ENCODE peak calls at places on chromosome 21, in ten cellular contexts. E, P, M, F, A, O, W, G, Y and H are unnamed samples.

GRCh38 chr21:37958493-37958892 is 42.2 kb upstream of the KCNJ6 start:
- DNase-seq in E (no peak), P (no peak), M (no peak), F (no peak), A (no peak), O (no peak), W (no peak), G (no peak), Y (no peak), H (no peak)

GRCh38 chr21:35457097-35457496 is 408.0 kb upstream of the RUNX1 start:
- DNase-seq in E (no peak), P (no peak), M (no peak), F (no peak), A (no peak), O (no peak), W (no peak), G (no peak), Y (no peak), H (no peak)

GRCh38 chr21:29017639-29018237 is 1.4 kb downstream of the RWDD2B start:
- DNase-seq in E (no peak), P (no peak), M (no peak), F (no peak), A (no peak), O (no peak), W (no peak), G (no peak), Y (no peak), H (no peak)

GRCh38 chr21:34202553-34203332 is 129.4 kb downstream of the MRPS6 start:
- DNase-seq in E (no peak), P (peak), M (no peak), F (peak), A (no peak), O (no peak), W (peak), G (no peak), Y (peak), H (no peak)

GRCh38 chr21:24046816-24047443 is 1560.4 kb downstream of the MRPL39 start:
- DNase-seq in E (no peak), P (no peak), M (no peak), F (no peak), A (no peak), O (no peak), W (no peak), G (no peak), Y (no peak), H (no peak)

GRCh38 chr21:29710498-29710897 is 229.3 kb downstream of the GRIK1 start:
- DNase-seq in E (no peak), P (no peak), M (no peak), F (no peak), A (no peak), O (no peak), W (no peak), G (no peak), Y (no peak), H (no peak)

GRCh38 chr21:36722370-36723368 is 23.8 kb downstream of the SIM2 start:
- DNase-seq in E (no peak), P (no peak), M (no peak), F (no peak), A (no peak), O (no peak), W (no peak), G (no peak), Y (no peak), H (no peak)

GRCh38 chr21:15026370-15026769 is 38.4 kb downstream of the NRIP1 start:
- DNase-seq in E (no peak), P (no peak), M (no peak), F (no peak), A (no peak), O (no peak), W (no peak), G (no peak), Y (no peak), H (no peak)

GRCh38 chr21:35503646-35504045 is 454.5 kb upstream of the RUNX1 start:
- DNase-seq in E (no peak), P (no peak), M (no peak), F (no peak), A (no peak), O (peak), W (no peak), G (peak), Y (no peak), H (no peak)

GRCh38 chr21:35384375-35384774 is 335.3 kb upstream of the RUNX1 start:
- DNase-seq in E (no peak), P (no peak), M (no peak), F (no peak), A (no peak), O (no peak), W (no peak), G (no peak), Y (no peak), H (no peak)

GRCh38 chr21:17697474-17697873 is 84.8 kb upstream of the BTG3 start:
- DNase-seq in E (no peak), P (no peak), M (no peak), F (no peak), A (no peak), O (no peak), W (no peak), G (no peak), Y (no peak), H (no peak)

GRCh38 chr21:16241500-16241963 is 511.8 kb downstream of the USP25 start:
- DNase-seq in E (no peak), P (no peak), M (no peak), F (no peak), A (no peak), O (no peak), W (no peak), G (no peak), Y (no peak), H (no peak)

GRCh38 chr21:37700641-37701202 is 215.5 kb downstream of the KCNJ6 start:
- DNase-seq in E (no peak), P (no peak), M (no peak), F (no peak), A (no peak), O (no peak), W (no peak), G (peak), Y (peak), H (no peak)

GRCh38 chr21:36696640-36697472 is 2.1 kb upstream of the SIM2 start:
- DNase-seq in E (no peak), P (no peak), M (no peak), F (no peak), A (no peak), O (no peak), W (no peak), G (no peak), Y (no peak), H (no peak)

GRCh38 chr21:29105218-29105617 is 25.2 kb upstream of the MAP3K7CL start:
- DNase-seq in E (no peak), P (no peak), M (no peak), F (no peak), A (no peak), O (no peak), W (no peak), G (no peak), Y (no peak), H (no peak)

GRCh38 chr21:18986197-18986596 is 582.6 kb upstream of the TMPRSS15 start:
- DNase-seq in E (no peak), P (no peak), M (no peak), F (no peak), A (no peak), O (no peak), W (no peak), G (no peak), Y (no peak), H (no peak)

DNA sequence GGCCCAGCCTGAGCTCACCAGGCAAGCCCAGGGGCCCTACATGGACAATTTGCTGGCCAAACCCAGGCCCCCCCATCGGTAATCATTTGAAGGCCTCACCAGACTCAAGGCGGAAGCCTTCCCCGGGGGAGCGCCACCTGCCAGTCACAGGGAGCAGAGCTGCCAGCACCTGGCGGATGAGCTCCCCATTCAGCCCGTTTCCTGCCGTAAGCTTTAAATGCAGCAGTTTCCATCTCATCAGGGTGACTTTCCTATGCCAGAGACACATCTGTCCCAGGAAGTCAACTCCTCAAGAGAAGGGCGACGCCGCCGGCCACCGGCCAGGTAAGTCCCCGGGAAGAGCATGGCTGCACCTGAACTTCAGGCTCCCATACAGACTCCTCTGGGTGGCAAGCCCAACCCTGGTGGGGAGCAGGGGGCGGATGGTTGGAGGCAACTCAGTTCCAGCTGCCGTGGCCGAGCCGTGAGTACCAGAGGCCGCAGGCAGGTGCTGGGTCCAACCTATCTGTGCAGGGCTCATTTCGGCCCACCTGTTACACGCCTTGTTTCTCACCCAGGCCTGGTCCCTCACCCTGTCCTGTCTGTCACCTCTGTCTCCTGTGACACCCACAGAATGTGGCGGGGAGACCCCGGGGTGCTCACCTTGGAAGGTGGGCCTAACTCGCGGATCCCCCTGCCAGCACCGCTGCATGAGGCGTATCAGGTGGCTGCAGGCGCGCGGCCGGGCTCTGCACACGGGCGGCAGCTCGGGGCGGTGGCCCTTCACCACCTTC is 20.7 kb downstream of the RIPK4 start:
- DNase-seq in E (no peak), P (no peak), M (no peak), F (no peak), A (no peak), O (no peak), W (no peak), G (no peak), Y (no peak), H (no peak)
- H3K27ac ChIP-seq in E (no peak), P (no peak), M (no peak), F (no peak), A (no peak), O (no peak), W (no peak), G (no peak), Y (no peak), H (no peak)

DNA sequence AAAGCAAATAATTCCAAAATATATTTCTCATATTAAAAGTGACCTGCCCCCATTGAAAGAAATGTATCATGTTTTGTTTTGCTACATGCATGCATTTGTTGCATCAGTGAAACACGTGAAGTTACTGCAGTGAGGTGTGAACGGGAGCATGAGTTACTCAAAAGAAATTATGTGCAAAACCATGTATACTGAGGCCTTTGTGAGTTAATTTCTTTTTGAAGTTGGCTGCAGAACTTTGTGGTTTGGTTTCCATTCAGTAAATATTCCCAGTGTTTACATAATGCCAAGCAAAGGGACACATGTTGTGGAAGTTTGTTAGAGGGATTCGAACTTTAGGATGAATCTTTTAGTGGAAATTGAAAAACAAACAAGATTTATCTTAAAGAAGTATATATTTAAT is 619.4 kb upstream of the ADAMTS5 start:
- DNase-seq in E (no peak), P (no peak), M (no peak), F (no peak), A (no peak), O (no peak), W (no peak), G (no peak), Y (no peak), H (no peak)
- H3K27ac ChIP-seq in E (no peak), P (no peak), M (no peak), F (no peak), A (no peak), O (no peak), W (no peak), G (no peak), Y (no peak), H (no peak)

DNA sequence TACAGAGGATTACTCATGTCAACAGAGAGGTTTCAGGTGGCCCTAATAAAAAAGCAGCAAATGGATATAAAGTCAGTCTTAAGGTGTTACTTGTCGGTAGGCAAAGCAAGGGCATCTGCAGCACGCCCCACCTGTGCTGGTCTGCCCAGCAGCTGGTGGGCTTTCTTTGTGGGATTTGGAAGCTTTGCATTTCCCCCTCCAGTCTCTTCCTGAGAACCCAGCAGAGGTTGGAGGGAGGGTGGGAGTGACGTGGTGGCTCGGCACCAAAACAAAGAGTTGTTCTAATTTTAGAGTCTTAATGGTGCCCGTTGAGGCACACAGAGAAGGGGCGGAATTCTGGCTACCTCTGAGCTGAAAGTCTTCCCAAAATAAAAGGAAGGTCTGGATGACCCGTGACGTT is 4.8 kb upstream of the PCBP3 start:
- DNase-seq in E (no peak), P (no peak), M (no peak), F (no peak), A (no peak), O (no peak), W (no peak), G (no peak), Y (no peak), H (no peak)
- H3K27ac ChIP-seq in E (no peak), P (no peak), M (no peak), F (no peak), A (no peak), O (no peak), W (no peak), G (no peak), Y (no peak), H (no peak)

GRCh38 chr21:25660233-25660632 is 21.2 kb downstream of the JAM2 start:
- DNase-seq in E (no peak), P (no peak), M (no peak), F (no peak), A (no peak), O (no peak), W (no peak), G (no peak), Y (no peak), H (no peak)

DNA sequence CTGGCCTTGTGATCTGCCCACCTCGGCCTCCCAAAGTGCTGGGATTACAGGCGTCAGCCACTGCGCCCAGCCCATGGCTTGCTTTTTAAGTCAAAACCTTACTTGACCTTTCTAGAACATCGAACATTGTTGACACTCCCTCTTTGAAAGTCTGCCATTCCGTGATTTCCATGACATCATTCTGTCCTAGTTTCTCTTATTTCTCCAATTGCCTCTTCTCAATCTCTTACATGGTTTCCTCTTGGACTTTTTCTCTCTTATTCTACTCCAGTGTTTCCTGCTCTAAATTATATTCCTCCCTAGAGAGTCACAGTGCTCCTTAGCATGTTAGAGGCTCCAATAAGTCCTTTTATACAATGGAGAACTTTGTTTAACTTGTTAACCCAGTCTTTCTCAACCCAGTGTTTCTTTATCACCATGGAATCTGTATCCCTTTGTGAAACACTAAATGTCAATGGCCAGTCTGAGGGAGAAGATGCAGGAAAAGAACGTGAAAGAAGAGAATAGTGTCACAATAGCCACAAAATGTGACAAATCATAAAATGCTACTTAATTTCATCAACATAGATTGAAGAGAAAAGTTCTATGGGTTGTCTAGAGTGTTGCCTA is 25.5 kb downstream of the JAM2 start:
- DNase-seq in E (no peak), P (no peak), M (no peak), F (no peak), A (no peak), O (no peak), W (no peak), G (peak), Y (no peak), H (no peak)
- H3K27ac ChIP-seq in E (peak), P (no peak), M (no peak), F (no peak), A (no peak), O (no peak), W (no peak), G (peak), Y (no peak), H (no peak)

DNA sequence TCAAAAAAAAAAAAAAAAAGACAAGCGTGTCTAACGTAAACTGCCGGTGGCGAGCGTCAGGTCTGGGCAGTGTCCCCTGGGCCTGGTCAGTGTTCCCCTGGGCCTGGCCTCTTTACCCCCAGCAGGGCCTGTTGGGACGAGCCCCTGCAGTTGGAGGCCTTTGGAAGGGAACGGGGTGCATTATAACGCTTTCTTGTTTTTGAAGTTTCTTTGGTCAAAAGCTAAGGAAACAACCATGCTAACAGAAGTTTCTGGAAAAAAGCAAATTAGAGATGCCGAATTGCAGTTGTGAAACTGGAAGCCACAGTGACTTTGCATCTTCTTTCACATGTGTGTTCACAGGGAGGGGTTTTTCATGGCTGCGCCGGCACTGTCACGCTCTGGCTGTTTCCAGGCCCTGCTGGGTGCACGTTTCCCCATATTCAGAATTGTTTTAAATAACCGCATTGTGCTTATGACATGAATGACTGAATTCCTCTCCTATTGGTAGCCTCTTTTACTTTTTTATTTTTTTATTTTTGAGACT is 16.0 kb downstream of the RRP1 start:
- DNase-seq in E (no peak), P (peak), M (no peak), F (no peak), A (no peak), O (no peak), W (no peak), G (no peak), Y (no peak), H (no peak)
- H3K27ac ChIP-seq in E (no peak), P (peak), M (no peak), F (no peak), A (no peak), O (no peak), W (no peak), G (no peak), Y (no peak), H (no peak)

GRCh38 chr21:32325706-32326105 is 27.1 kb downstream of the MRAP start:
- DNase-seq in E (no peak), P (no peak), M (no peak), F (no peak), A (no peak), O (no peak), W (no peak), G (no peak), Y (no peak), H (no peak)

GRCh38 chr21:32330784-32331311 is 32.2 kb downstream of the MRAP start:
- DNase-seq in E (no peak), P (no peak), M (no peak), F (no peak), A (no peak), O (no peak), W (no peak), G (no peak), Y (no peak), H (no peak)

GRCh38 chr21:32329331-32329730 is 30.7 kb downstream of the MRAP start:
- DNase-seq in E (no peak), P (no peak), M (peak), F (peak), A (no peak), O (no peak), W (no peak), G (no peak), Y (no peak), H (peak)

GRCh38 chr21:32329776-32330175 is 31.1 kb downstream of the MRAP start:
- DNase-seq in E (no peak), P (no peak), M (no peak), F (no peak), A (no peak), O (no peak), W (no peak), G (no peak), Y (no peak), H (no peak)

DNA sequence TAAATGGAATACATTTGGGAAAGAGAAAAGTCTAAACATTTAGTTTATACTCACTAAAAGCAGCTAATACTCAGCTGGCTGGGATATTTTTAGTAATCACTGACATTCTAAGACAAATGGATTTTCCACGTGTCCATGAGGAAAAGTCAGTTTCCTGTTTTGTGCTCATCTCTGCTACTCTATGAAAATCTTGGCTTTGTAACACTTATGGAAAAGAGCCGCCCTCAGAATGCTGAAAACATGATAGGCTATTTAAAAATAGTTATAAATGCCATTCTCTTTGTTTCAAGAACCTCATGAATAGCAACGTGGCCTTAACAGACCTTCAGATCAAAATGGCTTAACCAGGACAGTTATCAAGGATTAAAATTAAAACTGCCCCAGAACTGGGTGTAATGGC is 29.9 kb downstream of the MRAP start:
- DNase-seq in E (no peak), P (no peak), M (no peak), F (no peak), A (no peak), O (no peak), W (no peak), G (no peak), Y (no peak), H (no peak)
- H3K27ac ChIP-seq in E (peak), P (peak), M (peak), F (peak), A (no peak), O (no peak), W (peak), G (peak), Y (no peak), H (no peak)

GRCh38 chr21:42257091-42257760 is 38.3 kb downstream of the ABCG1 start:
- DNase-seq in E (no peak), P (peak), M (no peak), F (no peak), A (no peak), O (no peak), W (peak), G (no peak), Y (no peak), H (no peak)

GRCh38 chr21:42258885-42259407 is 40.0 kb downstream of the ABCG1 start:
- DNase-seq in E (no peak), P (no peak), M (no peak), F (no peak), A (no peak), O (no peak), W (peak), G (peak), Y (peak), H (peak)

GRCh38 chr21:42256316-42256715 is 37.4 kb downstream of the ABCG1 start:
- DNase-seq in E (no peak), P (no peak), M (no peak), F (no peak), A (no peak), O (no peak), W (no peak), G (no peak), Y (no peak), H (no peak)

GRCh38 chr21:42260121-42260520 is 41.2 kb downstream of the ABCG1 start:
- DNase-seq in E (no peak), P (no peak), M (no peak), F (no peak), A (no peak), O (no peak), W (peak), G (no peak), Y (no peak), H (no peak)

GRCh38 chr21:42258150-42258884 is 39.4 kb downstream of the ABCG1 start:
- DNase-seq in E (no peak), P (peak), M (no peak), F (peak), A (peak), O (peak), W (peak), G (peak), Y (peak), H (peak)
- H3K27ac ChIP-seq in E (no peak), P (no peak), M (no peak), F (no peak), A (no peak), O (no peak), W (no peak), G (no peak), Y (no peak), H (peak)

GRCh38 chr21:46393451-46393940 is 65.2 kb upstream of the DIP2A start:
- DNase-seq in E (no peak), P (peak), M (no peak), F (peak), A (no peak), O (no peak), W (no peak), G (no peak), Y (no peak), H (no peak)
- H3K27ac ChIP-seq in E (no peak), P (no peak), M (no peak), F (peak), A (no peak), O (no peak), W (peak), G (no peak), Y (no peak), H (no peak)